ENCODE peak calls at places on chromosomes 16 and 17, in nine cellular contexts. One of them, this sample, is unnamed.

GRCh38 chr17:58232707-58233156 is 5.7 kb upstream of the LPO start:
- DNase-seq in AML-193: peak
- DNase-seq in left colon: no peak
- DNase-seq in NCI-H1105 treated with DMSO at 0.1 percent for 48 hours: no peak
- DNase-seq in kidney glomerular epithelial cell: peak
- DNase-seq in upper lobe of right lung: peak
- DNase-seq in pancreas: peak
- DNase-seq in GM04504: peak
- DNase-seq in GOT3: no peak
- DNase-seq in this sample: no peak

GRCh38 chr16:69131167-69131748 is 1.1 kb downstream of the CHTF8 start:
- DNase-seq in GOT3: no peak
- DNase-seq in NCI-H1105 treated with DMSO at 0.1 percent for 48 hours: peak
- DNase-seq in upper lobe of right lung: peak
- DNase-seq in left colon: no peak
- DNase-seq in kidney glomerular epithelial cell: no peak
- DNase-seq in AML-193: peak
- DNase-seq in GM04504: no peak
- DNase-seq in pancreas: no peak
- DNase-seq in this sample: peak

GRCh38 chr17:32912218-32912897 is 15.6 kb upstream of the TMEM98 start:
- DNase-seq in GM04504: peak
- DNase-seq in NCI-H1105 treated with DMSO at 0.1 percent for 48 hours: no peak
- DNase-seq in left colon: peak
- DNase-seq in GOT3: peak
- DNase-seq in kidney glomerular epithelial cell: peak
- DNase-seq in pancreas: peak
- DNase-seq in upper lobe of right lung: peak
- DNase-seq in AML-193: no peak
- DNase-seq in this sample: peak

GRCh38 chr17:76707985-76708807 is 2.6 kb downstream of the MXRA7 start:
- DNase-seq in kidney glomerular epithelial cell: no peak
- DNase-seq in left colon: no peak
- DNase-seq in NCI-H1105 treated with DMSO at 0.1 percent for 48 hours: no peak
- DNase-seq in GM04504: no peak
- DNase-seq in GOT3: no peak
- DNase-seq in upper lobe of right lung: no peak
- DNase-seq in AML-193: no peak
- DNase-seq in pancreas: no peak
- DNase-seq in this sample: no peak

GRCh38 chr16:4828567-4829320 is 18.3 kb downstream of the GLYR1 start:
- DNase-seq in pancreas: no peak
- DNase-seq in upper lobe of right lung: peak
- DNase-seq in kidney glomerular epithelial cell: no peak
- DNase-seq in GM04504: peak
- DNase-seq in AML-193: no peak
- DNase-seq in left colon: peak
- DNase-seq in NCI-H1105 treated with DMSO at 0.1 percent for 48 hours: no peak
- DNase-seq in GOT3: no peak
- DNase-seq in this sample: no peak

GRCh38 chr16:24270721-24271120 is 14.6 kb downstream of the CACNG3 start:
- DNase-seq in kidney glomerular epithelial cell: no peak
- DNase-seq in NCI-H1105 treated with DMSO at 0.1 percent for 48 hours: no peak
- DNase-seq in left colon: no peak
- DNase-seq in AML-193: no peak
- DNase-seq in upper lobe of right lung: no peak
- DNase-seq in pancreas: no peak
- DNase-seq in GOT3: no peak
- DNase-seq in GM04504: no peak
- DNase-seq in this sample: no peak

GRCh38 chr17:2485543-2485942 is 26.1 kb downstream of the METTL16 start:
- DNase-seq in GOT3: no peak
- DNase-seq in left colon: no peak
- DNase-seq in GM04504: no peak
- DNase-seq in AML-193: no peak
- DNase-seq in kidney glomerular epithelial cell: no peak
- DNase-seq in upper lobe of right lung: no peak
- DNase-seq in pancreas: no peak
- DNase-seq in NCI-H1105 treated with DMSO at 0.1 percent for 48 hours: no peak
- DNase-seq in this sample: no peak

GRCh38 chr17:413016-413350 is 60.4 kb upstream of the RPH3AL start:
- DNase-seq in upper lobe of right lung: no peak
- DNase-seq in GOT3: no peak
- DNase-seq in GM04504: no peak
- DNase-seq in pancreas: no peak
- DNase-seq in kidney glomerular epithelial cell: no peak
- DNase-seq in left colon: no peak
- DNase-seq in AML-193: no peak
- DNase-seq in NCI-H1105 treated with DMSO at 0.1 percent for 48 hours: no peak
- DNase-seq in this sample: no peak

GRCh38 chr16:87344165-87344930 is 27.2 kb upstream of the C16orf95 start:
- DNase-seq in GM04504: no peak
- DNase-seq in upper lobe of right lung: no peak
- DNase-seq in NCI-H1105 treated with DMSO at 0.1 percent for 48 hours: no peak
- DNase-seq in GOT3: no peak
- DNase-seq in AML-193: no peak
- DNase-seq in kidney glomerular epithelial cell: no peak
- DNase-seq in left colon: no peak
- DNase-seq in pancreas: no peak
- DNase-seq in this sample: no peak

GRCh38 chr16:9996191-9996590 is 186.0 kb downstream of the GRIN2A start:
- DNase-seq in GOT3: no peak
- DNase-seq in left colon: no peak
- DNase-seq in pancreas: no peak
- DNase-seq in GM04504: no peak
- DNase-seq in kidney glomerular epithelial cell: peak
- DNase-seq in AML-193: no peak
- DNase-seq in upper lobe of right lung: no peak
- DNase-seq in NCI-H1105 treated with DMSO at 0.1 percent for 48 hours: no peak
- DNase-seq in this sample: no peak

GRCh38 chr16:75011634-75012307 is 12.9 kb downstream of the ZNRF1 start:
- DNase-seq in left colon: no peak
- DNase-seq in upper lobe of right lung: no peak
- DNase-seq in GOT3: no peak
- DNase-seq in GM04504: peak
- DNase-seq in kidney glomerular epithelial cell: peak
- DNase-seq in AML-193: no peak
- DNase-seq in pancreas: no peak
- DNase-seq in NCI-H1105 treated with DMSO at 0.1 percent for 48 hours: no peak
- DNase-seq in this sample: peak

GRCh38 chr17:38512473-38513058 is 84.3 kb downstream of the ARHGAP23 start:
- DNase-seq in NCI-H1105 treated with DMSO at 0.1 percent for 48 hours: no peak
- DNase-seq in GM04504: no peak
- DNase-seq in left colon: no peak
- DNase-seq in AML-193: no peak
- DNase-seq in GOT3: no peak
- DNase-seq in kidney glomerular epithelial cell: no peak
- DNase-seq in pancreas: no peak
- DNase-seq in upper lobe of right lung: no peak
- DNase-seq in this sample: no peak

GRCh38 chr16:54026456-54026855 is 260.1 kb downstream of the IRX3 start:
- DNase-seq in pancreas: no peak
- DNase-seq in AML-193: no peak
- DNase-seq in GM04504: no peak
- DNase-seq in GOT3: no peak
- DNase-seq in kidney glomerular epithelial cell: no peak
- DNase-seq in NCI-H1105 treated with DMSO at 0.1 percent for 48 hours: no peak
- DNase-seq in upper lobe of right lung: no peak
- DNase-seq in left colon: no peak
- DNase-seq in this sample: no peak

GRCh38 chr17:79777844-79778503 is at the start of gene CBX2:
- DNase-seq in AML-193: peak
- DNase-seq in GOT3: peak
- DNase-seq in NCI-H1105 treated with DMSO at 0.1 percent for 48 hours: peak
- DNase-seq in pancreas: peak
- DNase-seq in upper lobe of right lung: peak
- DNase-seq in kidney glomerular epithelial cell: peak
- DNase-seq in left colon: peak
- DNase-seq in GM04504: no peak
- DNase-seq in this sample: peak

GRCh38 chr16:17063156-17063555 is 407.6 kb downstream of the XYLT1 start:
- DNase-seq in GOT3: no peak
- DNase-seq in upper lobe of right lung: no peak
- DNase-seq in GM04504: no peak
- DNase-seq in AML-193: no peak
- DNase-seq in NCI-H1105 treated with DMSO at 0.1 percent for 48 hours: no peak
- DNase-seq in left colon: no peak
- DNase-seq in pancreas: no peak
- DNase-seq in kidney glomerular epithelial cell: no peak
- DNase-seq in this sample: no peak

GRCh38 chr17:13087802-13088201 is 70.0 kb upstream of the ELAC2 start:
- DNase-seq in NCI-H1105 treated with DMSO at 0.1 percent for 48 hours: no peak
- DNase-seq in pancreas: peak
- DNase-seq in GOT3: no peak
- DNase-seq in upper lobe of right lung: no peak
- DNase-seq in kidney glomerular epithelial cell: no peak
- DNase-seq in AML-193: no peak
- DNase-seq in left colon: no peak
- DNase-seq in GM04504: no peak
- DNase-seq in this sample: no peak

GRCh38 chr17:73189417-73190099 is 3.3 kb upstream of the COG1 start:
- DNase-seq in NCI-H1105 treated with DMSO at 0.1 percent for 48 hours: peak
- DNase-seq in upper lobe of right lung: no peak
- DNase-seq in GOT3: no peak
- DNase-seq in pancreas: no peak
- DNase-seq in GM04504: no peak
- DNase-seq in left colon: peak
- DNase-seq in AML-193: peak
- DNase-seq in kidney glomerular epithelial cell: peak
- DNase-seq in this sample: no peak

GRCh38 chr16:10895053-10895946 is 18.3 kb downstream of the CIITA start:
- DNase-seq in pancreas: no peak
- DNase-seq in GM04504: no peak
- DNase-seq in NCI-H1105 treated with DMSO at 0.1 percent for 48 hours: no peak
- DNase-seq in GOT3: no peak
- DNase-seq in AML-193: no peak
- DNase-seq in left colon: no peak
- DNase-seq in kidney glomerular epithelial cell: no peak
- DNase-seq in upper lobe of right lung: no peak
- DNase-seq in this sample: peak

GRCh38 chr16:67246081-67246944 is 968 bp downstream of the FHOD1 start:
- DNase-seq in pancreas: peak
- DNase-seq in NCI-H1105 treated with DMSO at 0.1 percent for 48 hours: peak
- DNase-seq in upper lobe of right lung: peak
- DNase-seq in GOT3: peak
- DNase-seq in AML-193: peak
- DNase-seq in GM04504: peak
- DNase-seq in left colon: peak
- DNase-seq in kidney glomerular epithelial cell: peak
- DNase-seq in this sample: peak

GRCh38 chr16:71645450-71645849 is 19.5 kb downstream of the MARVELD3 start:
- DNase-seq in GM04504: no peak
- DNase-seq in AML-193: peak
- DNase-seq in GOT3: no peak
- DNase-seq in upper lobe of right lung: no peak
- DNase-seq in kidney glomerular epithelial cell: peak
- DNase-seq in left colon: no peak
- DNase-seq in NCI-H1105 treated with DMSO at 0.1 percent for 48 hours: peak
- DNase-seq in pancreas: no peak
- DNase-seq in this sample: no peak

GRCh38 chr16:7209598-7209997 is 123.0 kb upstream of the RBFOX1 start:
- DNase-seq in GOT3: no peak
- DNase-seq in GM04504: no peak
- DNase-seq in AML-193: no peak
- DNase-seq in left colon: no peak
- DNase-seq in upper lobe of right lung: no peak
- DNase-seq in pancreas: no peak
- DNase-seq in NCI-H1105 treated with DMSO at 0.1 percent for 48 hours: no peak
- DNase-seq in kidney glomerular epithelial cell: no peak
- DNase-seq in this sample: no peak

GRCh38 chr17:81794509-81794908 is 9.4 kb upstream of the GCGR start:
- DNase-seq in GOT3: no peak
- DNase-seq in AML-193: peak
- DNase-seq in NCI-H1105 treated with DMSO at 0.1 percent for 48 hours: no peak
- DNase-seq in upper lobe of right lung: peak
- DNase-seq in kidney glomerular epithelial cell: no peak
- DNase-seq in pancreas: no peak
- DNase-seq in GM04504: no peak
- DNase-seq in left colon: peak
- DNase-seq in this sample: no peak

GRCh38 chr17:62653831-62654829 is 26.7 kb downstream of the MRC2 start:
- DNase-seq in left colon: no peak
- DNase-seq in upper lobe of right lung: peak
- DNase-seq in NCI-H1105 treated with DMSO at 0.1 percent for 48 hours: no peak
- DNase-seq in pancreas: no peak
- DNase-seq in AML-193: peak
- DNase-seq in GM04504: peak
- DNase-seq in kidney glomerular epithelial cell: no peak
- DNase-seq in GOT3: peak
- DNase-seq in this sample: peak

GRCh38 chr16:67847064-67847861 is at the start of gene CENPT:
- DNase-seq in pancreas: peak
- DNase-seq in GOT3: no peak
- DNase-seq in left colon: peak
- DNase-seq in upper lobe of right lung: peak
- DNase-seq in GM04504: no peak
- DNase-seq in NCI-H1105 treated with DMSO at 0.1 percent for 48 hours: no peak
- DNase-seq in kidney glomerular epithelial cell: peak
- DNase-seq in AML-193: peak
- DNase-seq in this sample: no peak

GRCh38 chr17:75814900-75815373 is 29.3 kb downstream of the UNC13D start:
- DNase-seq in NCI-H1105 treated with DMSO at 0.1 percent for 48 hours: no peak
- DNase-seq in left colon: no peak
- DNase-seq in kidney glomerular epithelial cell: no peak
- DNase-seq in upper lobe of right lung: no peak
- DNase-seq in AML-193: no peak
- DNase-seq in GM04504: peak
- DNase-seq in GOT3: no peak
- DNase-seq in pancreas: peak
- DNase-seq in this sample: no peak

GRCh38 chr17:45087496-45087975 is 26.4 kb downstream of the NMT1 start:
- DNase-seq in pancreas: no peak
- DNase-seq in kidney glomerular epithelial cell: no peak
- DNase-seq in AML-193: no peak
- DNase-seq in NCI-H1105 treated with DMSO at 0.1 percent for 48 hours: no peak
- DNase-seq in GM04504: no peak
- DNase-seq in upper lobe of right lung: no peak
- DNase-seq in GOT3: no peak
- DNase-seq in left colon: no peak
- DNase-seq in this sample: no peak

GRCh38 chr17:39863918-39864746 is at the start of gene IKZF3:
- DNase-seq in left colon: peak
- DNase-seq in GOT3: no peak
- DNase-seq in pancreas: peak
- DNase-seq in NCI-H1105 treated with DMSO at 0.1 percent for 48 hours: peak
- DNase-seq in AML-193: no peak
- DNase-seq in GM04504: no peak
- DNase-seq in kidney glomerular epithelial cell: no peak
- DNase-seq in upper lobe of right lung: peak
- DNase-seq in this sample: no peak

GRCh38 chr17:67718325-67718941 is 697 bp downstream of the NOL11 start:
- DNase-seq in AML-193: no peak
- DNase-seq in left colon: no peak
- DNase-seq in GM04504: peak
- DNase-seq in GOT3: no peak
- DNase-seq in pancreas: peak
- DNase-seq in upper lobe of right lung: no peak
- DNase-seq in NCI-H1105 treated with DMSO at 0.1 percent for 48 hours: no peak
- DNase-seq in kidney glomerular epithelial cell: peak
- DNase-seq in this sample: no peak

GRCh38 chr17:4908301-4908700 is 5.4 kb upstream of the CHRNE start:
- DNase-seq in kidney glomerular epithelial cell: no peak
- DNase-seq in NCI-H1105 treated with DMSO at 0.1 percent for 48 hours: no peak
- DNase-seq in left colon: no peak
- DNase-seq in GOT3: no peak
- DNase-seq in pancreas: no peak
- DNase-seq in AML-193: no peak
- DNase-seq in GM04504: no peak
- DNase-seq in upper lobe of right lung: no peak
- DNase-seq in this sample: no peak

GRCh38 chr17:45411348-45412105 is 21.1 kb downstream of the ARHGAP27 start:
- DNase-seq in AML-193: no peak
- DNase-seq in NCI-H1105 treated with DMSO at 0.1 percent for 48 hours: no peak
- DNase-seq in upper lobe of right lung: no peak
- DNase-seq in left colon: peak
- DNase-seq in GM04504: no peak
- DNase-seq in kidney glomerular epithelial cell: no peak
- DNase-seq in GOT3: no peak
- DNase-seq in pancreas: no peak
- DNase-seq in this sample: no peak

GRCh38 chr16:72946474-72947194 is 101.3 kb downstream of the ZFHX3 start:
- DNase-seq in AML-193: no peak
- DNase-seq in GM04504: no peak
- DNase-seq in NCI-H1105 treated with DMSO at 0.1 percent for 48 hours: no peak
- DNase-seq in pancreas: peak
- DNase-seq in left colon: no peak
- DNase-seq in kidney glomerular epithelial cell: no peak
- DNase-seq in upper lobe of right lung: no peak
- DNase-seq in GOT3: no peak
- DNase-seq in this sample: no peak

This sample was measured in ovary.